ENCODE peak calls at places on chromosomes 6 and 20, in six cellular contexts. B, Z, G, J, Y and V are unnamed samples.

GRCh38 chr6:11497881-11498280 is 39.7 kb upstream of the TMEM170B start:
- DNase-seq in B (no peak), Z (no peak), G (no peak), J (peak; percentile 18), Y (no peak), V (no peak)

GRCh38 chr6:166619912-166620311 is 7.1 kb downstream of the RPS6KA2 start:
- DNase-seq in B (no peak), Z (no peak), G (no peak), J (no peak), Y (no peak), V (no peak)

GRCh38 chr6:43247115-43247999 is 4.1 kb downstream of the TTBK1 start:
- DNase-seq in B (peak; percentile 89), Z (peak; percentile 71), G (peak; percentile 73), J (peak; percentile 83), Y (peak; percentile 82), V (peak; percentile 80)

GRCh38 chr6:97394160-97394748 is 111.2 kb upstream of the MMS22L start:
- DNase-seq in B (peak; percentile 10), Z (no peak), G (peak; percentile 81), J (peak; percentile 28), Y (no peak), V (peak; percentile 26)

GRCh38 chr20:363319-364078 is 16.6 kb downstream of the NRSN2 start:
- DNase-seq in B (no peak), Z (no peak), G (peak; percentile 83), J (no peak), Y (no peak), V (no peak)

GRCh38 chr20:39070484-39071231 is 108.5 kb downstream of the DHX35 start:
- DNase-seq in B (no peak), Z (no peak), G (no peak), J (no peak), Y (no peak), V (peak; percentile 57)

GRCh38 chr20:23664954-23665353 is 23.9 kb downstream of the CST4 start:
- DNase-seq in B (no peak), Z (no peak), G (no peak), J (no peak), Y (no peak), V (no peak)

GRCh38 chr6:37783025-37783825 is 36.3 kb upstream of the ZFAND3 start:
- DNase-seq in B (no peak), Z (peak; percentile 49), G (no peak), J (no peak), Y (peak; percentile 68), V (peak; percentile 67)

GRCh38 chr6:14546036-14546435 is 428.5 kb downstream of the CD83 start:
- DNase-seq in B (no peak), Z (no peak), G (no peak), J (no peak), Y (no peak), V (no peak)

GRCh38 chr20:10733122-10733521 is 59.3 kb upstream of the JAG1 start:
- DNase-seq in B (no peak), Z (no peak), G (peak; percentile 2), J (no peak), Y (no peak), V (no peak)

GRCh38 chr6:116034327-116034726 is 26.4 kb downstream of the FRK start:
- DNase-seq in B (no peak), Z (no peak), G (no peak), J (no peak), Y (no peak), V (no peak)

GRCh38 chr20:31833130-31833930 is 12.1 kb downstream of the FOXS1 start:
- DNase-seq in B (peak; percentile 90), Z (peak; percentile 51), G (peak; percentile 73), J (peak; percentile 60), Y (no peak), V (peak; percentile 49)

GRCh38 chr6:30213654-30213998 is 420 bp upstream of the TRIM26 start:
- DNase-seq in B (no peak), Z (no peak), G (no peak), J (no peak), Y (no peak), V (no peak)

GRCh38 chr20:11429889-11430580 is 487.7 kb upstream of the BTBD3 start:
- DNase-seq in B (no peak), Z (no peak), G (no peak), J (no peak), Y (no peak), V (no peak)

GRCh38 chr6:13924949-13925881 is at the start of gene RNF182:
- DNase-seq in B (no peak), Z (no peak), G (peak; percentile 44), J (peak; percentile 23), Y (no peak), V (no peak)

GRCh38 chr6:5681480-5681879 is 325.2 kb downstream of the NRN1 start:
- DNase-seq in B (no peak), Z (no peak), G (no peak), J (no peak), Y (no peak), V (no peak)

GRCh38 chr20:35726759-35727711 is 15.0 kb downstream of the RBM39 start:
- DNase-seq in B (no peak), Z (no peak), G (no peak), J (no peak), Y (no peak), V (no peak)

GRCh38 chr20:57786304-57786942 is 76.6 kb upstream of the PMEPA1 start:
- DNase-seq in B (no peak), Z (no peak), G (no peak), J (no peak), Y (no peak), V (no peak)

GRCh38 chr20:2137552-2138201 is 36.0 kb downstream of the STK35 start:
- DNase-seq in B (no peak), Z (no peak), G (no peak), J (no peak), Y (no peak), V (peak; percentile 84)

GRCh38 chr6:33826537-33826936 is 22.7 kb upstream of the MLN start:
- DNase-seq in B (no peak), Z (no peak), G (no peak), J (no peak), Y (no peak), V (no peak)

GRCh38 chr20:37309941-37310590 is 20.6 kb downstream of the MANBAL start:
- DNase-seq in B (no peak), Z (peak; percentile 67), G (no peak), J (no peak), Y (peak; percentile 71), V (peak; percentile 57)

GRCh38 chr6:111484655-111484974 is 1.6 kb upstream of the REV3L start:
- DNase-seq in B (no peak), Z (no peak), G (no peak), J (no peak), Y (no peak), V (no peak)

GRCh38 chr6:20564269-20564668 is 30.0 kb downstream of the CDKAL1 start:
- DNase-seq in B (no peak), Z (no peak), G (peak; percentile 58), J (no peak), Y (no peak), V (no peak)

GRCh38 chr6:3965071-3965718 is 113.7 kb downstream of the FAM217A start:
- DNase-seq in B (no peak), Z (no peak), G (peak; percentile 18), J (no peak), Y (no peak), V (no peak)

GRCh38 chr6:16301511-16301910 is 63.1 kb downstream of the GMPR start:
- DNase-seq in B (no peak), Z (no peak), G (no peak), J (no peak), Y (no peak), V (no peak)

GRCh38 chr6:16305788-16306187 is 67.4 kb downstream of the GMPR start:
- DNase-seq in B (no peak), Z (no peak), G (peak; percentile 24), J (no peak), Y (no peak), V (peak; percentile 43)

GRCh38 chr6:16302721-16303552 is 64.5 kb downstream of the GMPR start:
- DNase-seq in B (no peak), Z (no peak), G (no peak), J (no peak), Y (no peak), V (no peak)

GRCh38 chr6:16306334-16306733 is 67.9 kb downstream of the GMPR start:
- DNase-seq in B (no peak), Z (no peak), G (peak; percentile 24), J (no peak), Y (no peak), V (no peak)

GRCh38 chr6:16305246-16305725 is 66.9 kb downstream of the GMPR start:
- DNase-seq in B (no peak), Z (no peak), G (peak; percentile 12), J (peak; percentile 31), Y (no peak), V (peak; percentile 27)
- TF ChIP-seq POLR2A in B (no peak), Z (no peak), G (no peak), J (no peak), Y (no peak), V (no peak)

GRCh38 chr20:58994390-58995159 is 12.5 kb downstream of the CTSZ start:
- DNase-seq in B (no peak), Z (no peak), G (no peak), J (no peak), Y (no peak), V (no peak)
- TF ChIP-seq POLR2A in B (no peak), Z (no peak), G (no peak), J (no peak), Y (no peak), V (no peak)

GRCh38 chr20:40283689-40284088 is 405.3 kb downstream of the MAFB start:
- DNase-seq in B (no peak), Z (no peak), G (no peak), J (no peak), Y (no peak), V (no peak)

GRCh38 chr20:40291483-40291882 is 397.6 kb downstream of the MAFB start:
- DNase-seq in B (no peak), Z (no peak), G (no peak), J (no peak), Y (no peak), V (no peak)

GRCh38 chr20:40286991-40287531 is 402.0 kb downstream of the MAFB start:
- DNase-seq in B (no peak), Z (no peak), G (no peak), J (peak; percentile 70), Y (peak; percentile 89), V (peak; percentile 55)

GRCh38 chr20:40284611-40285010 is 404.4 kb downstream of the MAFB start:
- DNase-seq in B (no peak), Z (no peak), G (no peak), J (no peak), Y (no peak), V (no peak)

GRCh38 chr20:40287683-40288082 is 401.4 kb downstream of the MAFB start:
- DNase-seq in B (no peak), Z (no peak), G (no peak), J (no peak), Y (no peak), V (no peak)
- TF ChIP-seq POLR2A in B (no peak), Z (no peak), G (no peak), J (no peak), Y (no peak), V (no peak)

GRCh38 chr6:41705329-41705995 is 29.9 kb downstream of the TFEB start:
- DNase-seq in B (no peak), Z (no peak), G (no peak), J (no peak), Y (no peak), V (no peak)
- TF ChIP-seq POLR2A in B (no peak), Z (no peak), G (no peak), J (no peak), Y (no peak), V (no peak)